ENCODE peak calls at places on chromosomes 3 and 15, in eight cellular contexts. M is NCI-H1930; T is NCI-H2029 treated with DMSO at 0.1 percent for 48 hours; G is HT1080; L is fibroblast of pulmonary artery; F is ovary; W is naive thymus-derived CD4-positive, alpha-beta T cell; I is GM12892. U is an unnamed sample.
A peak's percentile ranks its signal among the peaks of the same experiment; 100 is the strongest.

GRCh38 chr3:106635271-106635670 is 742.0 kb upstream of the CCDC54 start:
- DNase-seq in M (no peak), T (no peak), G (peak; percentile 72), L (peak; percentile 56), F (no peak), W (no peak), I (no peak), U (peak; percentile 77)

GRCh38 chr3:48919215-48920138 is 835 bp downstream of the ARIH2 start:
- DNase-seq in M (no peak), T (no peak), G (peak; percentile 81), L (peak; percentile 53), F (no peak), W (peak; percentile 10), I (peak; percentile 41), U (peak; percentile 54)

GRCh38 chr3:188901126-188901525 is 270.6 kb upstream of the TPRG1 start:
- DNase-seq in M (no peak), T (no peak), G (peak; percentile 76), L (no peak), F (no peak), W (no peak), I (no peak), U (peak; percentile 41)

GRCh38 chr3:37922721-37923575 is 61.3 kb downstream of the CTDSPL start:
- DNase-seq in M (no peak), T (no peak), G (peak; percentile 58), L (peak; percentile 47), F (no peak), W (no peak), I (no peak), U (no peak)

GRCh38 chr3:139310474-139310933 is 33.3 kb upstream of the MRPS22 start:
- DNase-seq in M (no peak), T (no peak), G (peak; percentile 94), L (peak; percentile 84), F (peak; percentile 74), W (no peak), I (no peak), U (peak; percentile 84)

GRCh38 chr3:133269393-133269792 is 130.5 kb upstream of the BFSP2 start:
- DNase-seq in M (no peak), T (peak; percentile 91), G (no peak), L (no peak), F (no peak), W (no peak), I (no peak), U (no peak)

GRCh38 chr15:31871159-31871886 is 159.0 kb upstream of the CHRNA7 start:
- DNase-seq in M (no peak), T (no peak), G (no peak), L (no peak), F (no peak), W (no peak), I (no peak), U (peak; percentile 19)

GRCh38 chr3:134085034-134085775 is 55.5 kb upstream of the SLCO2A1 start:
- DNase-seq in M (no peak), T (no peak), G (peak; percentile 43), L (no peak), F (no peak), W (no peak), I (no peak), U (peak; percentile 48)

GRCh38 chr15:81080946-81081345 is 53.1 kb upstream of the CFAP161 start:
- DNase-seq in M (no peak), T (no peak), G (no peak), L (no peak), F (no peak), W (no peak), I (no peak), U (no peak)

GRCh38 chr3:133117342-133117741 is 79.2 kb downstream of the TMEM108 start:
- DNase-seq in M (no peak), T (peak; percentile 76), G (no peak), L (no peak), F (no peak), W (no peak), I (no peak), U (no peak)

GRCh38 chr3:134355416-134355815 is 18.8 kb downstream of the AMOTL2 start:
- DNase-seq in M (no peak), T (no peak), G (no peak), L (no peak), F (no peak), W (no peak), I (no peak), U (no peak)

GRCh38 chr3:64133991-64134390 is 91.3 kb downstream of the PRICKLE2 start:
- DNase-seq in M (no peak), T (no peak), G (peak; percentile 13), L (no peak), F (no peak), W (no peak), I (no peak), U (no peak)

GRCh38 chr3:116661196-116661595 is 48.4 kb upstream of the TUSC7 start:
- DNase-seq in M (no peak), T (no peak), G (no peak), L (no peak), F (no peak), W (no peak), I (no peak), U (no peak)

GRCh38 chr15:51536965-51537574 is 85.5 kb downstream of the DMXL2 start:
- DNase-seq in M (no peak), T (no peak), G (peak; percentile 4), L (peak; percentile 59), F (no peak), W (no peak), I (no peak), U (peak; percentile 24)

GRCh38 chr3:194993896-194994295 is 277.1 kb downstream of the XXYLT1 start:
- DNase-seq in M (no peak), T (no peak), G (no peak), L (no peak), F (no peak), W (no peak), I (no peak), U (peak; percentile 27)

GRCh38 chr3:80733522-80734176 is 965.9 kb upstream of the ROBO1 start:
- DNase-seq in M (no peak), T (no peak), G (peak; percentile 67), L (peak; percentile 95), F (no peak), W (no peak), I (no peak), U (peak; percentile 57)

GRCh38 chr15:70206668-70207067 is 109.0 kb upstream of the TLE3 start:
- DNase-seq in M (no peak), T (no peak), G (no peak), L (no peak), F (no peak), W (no peak), I (no peak), U (no peak)

GRCh38 chr15:43226436-43227305 is 5.9 kb upstream of the EPB42 start:
- DNase-seq in M (no peak), T (no peak), G (no peak), L (no peak), F (no peak), W (no peak), I (no peak), U (no peak)

GRCh38 chr3:157429703-157430102 is 6.9 kb upstream of the PTX3 start:
- DNase-seq in M (no peak), T (no peak), G (peak; percentile 70), L (peak; percentile 68), F (no peak), W (no peak), I (no peak), U (peak; percentile 52)

GRCh38 chr3:71543371-71544016 is 40.0 kb downstream of the FOXP1 start:
- DNase-seq in M (no peak), T (no peak), G (no peak), L (no peak), F (no peak), W (no peak), I (no peak), U (no peak)

GRCh38 chr15:63473999-63474809 is 30.2 kb upstream of the USP3 start:
- DNase-seq in M (no peak), T (no peak), G (peak; percentile 65), L (peak; percentile 45), F (no peak), W (no peak), I (no peak), U (peak; percentile 74)

GRCh38 chr3:146800484-146800883 is 195.3 kb upstream of the PLSCR5 start:
- DNase-seq in M (no peak), T (no peak), G (no peak), L (no peak), F (no peak), W (no peak), I (no peak), U (no peak)

GRCh38 chr15:58732620-58733363 is 16.7 kb downstream of the ADAM10 start:
- DNase-seq in M (no peak), T (no peak), G (no peak), L (no peak), F (no peak), W (no peak), I (no peak), U (no peak)

GRCh38 chr3:46372492-46373359 is 2.0 kb downstream of the CCR5 start:
- DNase-seq in M (no peak), T (no peak), G (peak; percentile 32), L (peak; percentile 27), F (no peak), W (no peak), I (no peak), U (no peak)

GRCh38 chr3:129313983-129314756 is 35.5 kb downstream of the HMCES start:
- DNase-seq in M (no peak), T (no peak), G (peak; percentile 68), L (peak; percentile 38), F (no peak), W (no peak), I (no peak), U (peak; percentile 25)

GRCh38 chr3:167066977-167067843 is 312.9 kb downstream of the ZBBX start:
- DNase-seq in M (no peak), T (peak; percentile 26), G (no peak), L (no peak), F (no peak), W (no peak), I (no peak), U (no peak)

GRCh38 chr3:98972155-98972554 is 70.7 kb upstream of the DCBLD2 start:
- DNase-seq in M (no peak), T (no peak), G (peak; percentile 92), L (peak; percentile 96), F (no peak), W (no peak), I (no peak), U (peak; percentile 94)

GRCh38 chr3:44365952-44366351 is 27.4 kb downstream of the TCAIM start:
- DNase-seq in M (no peak), T (no peak), G (no peak), L (no peak), F (no peak), W (no peak), I (no peak), U (no peak)

GRCh38 chr3:170038434-170039110 is 777 bp downstream of the GPR160 start:
- DNase-seq in M (peak; percentile 2), T (peak; percentile 16), G (no peak), L (no peak), F (no peak), W (peak; percentile 18), I (peak; percentile 29), U (no peak)

GRCh38 chr3:177607596-177607995 is 410.3 kb upstream of the TBL1XR1 start:
- DNase-seq in M (no peak), T (no peak), G (no peak), L (no peak), F (no peak), W (no peak), I (no peak), U (no peak)

U was measured in Daoy.